ENCODE peak calls at places on chromosomes 2 and 18, in seven cellular contexts. D is CD8-positive, alpha-beta memory T cell; I is right atrium auricular region; W is SJSA1; C is A549; J is tibial nerve; N is GM23248. E is an unnamed sample. For H3K4me1, the result is how much of the 10 kb centered on the place peaks cover.

GRCh38 chr2:150232321-150232720 is 255.1 kb downstream of the RND3 start:
- DNase-seq in D (no peak), I (no peak), W (no peak), C (no peak), J (no peak), N (no peak), E (no peak)

GRCh38 chr2:149744845-149745244 is 157.3 kb upstream of the MMADHC start:
- DNase-seq in D (no peak), I (no peak), W (no peak), C (peak), J (no peak), N (peak), E (no peak)

GRCh38 chr2:26521054-26521912 is 43.4 kb upstream of the OTOF start:
- DNase-seq in D (no peak), I (no peak), W (no peak), C (peak), J (no peak), N (peak), E (no peak)

GRCh38 chr2:146244131-146244530 is 1600.7 kb upstream of the ACVR2A start:
- DNase-seq in D (no peak), I (no peak), W (no peak), C (no peak), J (no peak), N (no peak), E (no peak)

GRCh38 chr2:55498582-55498981 is 20.9 kb upstream of the CFAP36 start:
- DNase-seq in D (no peak), I (no peak), W (no peak), C (no peak), J (no peak), N (no peak), E (no peak)

GRCh38 chr2:27245620-27246019 is 17.2 kb downstream of the SLC30A3 start:
- DNase-seq in D (no peak), I (no peak), W (no peak), C (no peak), J (no peak), N (no peak), E (no peak)

GRCh38 chr18:62294073-62294472 is 31.0 kb upstream of the TNFRSF11A start:
- DNase-seq in D (no peak), I (no peak), W (no peak), C (no peak), J (no peak), N (no peak), E (no peak)

GRCh38 chr18:42274488-42275137 is 319.6 kb downstream of the PIK3C3 start:
- DNase-seq in D (no peak), I (no peak), W (peak), C (peak), J (no peak), N (peak), E (no peak)

GRCh38 chr2:197673606-197674005 is 1.8 kb downstream of the RFTN2 start:
- DNase-seq in D (no peak), I (no peak), W (no peak), C (no peak), J (no peak), N (peak), E (no peak)

GRCh38 chr2:3214065-3214464 is 163.6 kb downstream of the EIPR1 start:
- DNase-seq in D (no peak), I (no peak), W (no peak), C (no peak), J (no peak), N (no peak), E (no peak)

GRCh38 chr2:120429586-120430500 is 83.9 kb downstream of the INHBB start:
- DNase-seq in D (no peak), I (no peak), W (no peak), C (no peak), J (no peak), N (no peak), E (no peak)

GRCh38 chr2:27446057-27446456 is 3.9 kb downstream of the KRTCAP3 start:
- DNase-seq in D (no peak), I (no peak), W (no peak), C (no peak), J (no peak), N (no peak), E (no peak)

GRCh38 chr2:37350034-37350433 is 5.6 kb downstream of the QPCT start:
- DNase-seq in D (no peak), I (no peak), W (no peak), C (peak), J (no peak), N (no peak), E (no peak)

GRCh38 chr2:101430161-101430560 is 42.9 kb upstream of the CREG2 start:
- DNase-seq in D (no peak), I (no peak), W (no peak), C (no peak), J (no peak), N (peak), E (no peak)

GRCh38 chr2:149661844-149662243 is 74.3 kb upstream of the MMADHC start:
- DNase-seq in D (no peak), I (no peak), W (no peak), C (peak), J (no peak), N (peak), E (no peak)

GRCh38 chr18:74316257-74317180 is 880 bp downstream of the C18orf63 start:
- DNase-seq in D (no peak), I (no peak), W (peak), C (peak), J (no peak), N (peak), E (no peak)

GRCh38 chr2:1995086-1995485 is 250.8 kb upstream of the PXDN start:
- DNase-seq in D (no peak), I (no peak), W (no peak), C (no peak), J (no peak), N (no peak), E (no peak)

GRCh38 chr2:38213619-38214018 is 137.7 kb upstream of the CYP1B1 start:
- DNase-seq in D (no peak), I (no peak), W (no peak), C (peak), J (no peak), N (no peak), E (no peak)

GRCh38 chr2:74367789-74368188 is 12.3 kb downstream of the DCTN1 start:
- DNase-seq in D (no peak), I (no peak), W (no peak), C (no peak), J (no peak), N (no peak), E (no peak)

GRCh38 chr2:171185165-171185818 is 24.6 kb upstream of the TLK1 start:
- DNase-seq in D (no peak), I (no peak), W (no peak), C (no peak), J (no peak), N (no peak), E (no peak)

GRCh38 chr2:219198974-219199373 is 7.6 kb upstream of the ZFAND2B start:
- DNase-seq in D (no peak), I (no peak), W (no peak), C (no peak), J (no peak), N (no peak), E (no peak)

GRCh38 chr2:35428548-35428947 is 927.0 kb upstream of the CRIM1 start:
- DNase-seq in D (no peak), I (no peak), W (no peak), C (peak), J (no peak), N (peak), E (no peak)

GRCh38 chr2:29110916-29111315 is 4.3 kb upstream of the CLIP4 start:
- DNase-seq in D (no peak), I (no peak), W (no peak), C (no peak), J (no peak), N (peak), E (no peak)

GRCh38 chr2:96527990-96528679 is 8.4 kb upstream of the ARID5A start:
- DNase-seq in D (peak), I (peak), W (peak), C (no peak), J (no peak), N (peak), E (peak)
- H3K4me1 ChIP-seq in D (half or more), I (half or more), W (under half), C (under half), J (under half), N (under half), E (under half)

GRCh38 chr2:235670974-235671787 is 177.3 kb downstream of the AGAP1 start:
- DNase-seq in D (no peak), I (no peak), W (no peak), C (no peak), J (no peak), N (no peak), E (no peak)
- H3K4me3 ChIP-seq in D (no peak), I (peak), W (peak), C (peak), J (peak), N (peak), E (no peak)

DNA sequence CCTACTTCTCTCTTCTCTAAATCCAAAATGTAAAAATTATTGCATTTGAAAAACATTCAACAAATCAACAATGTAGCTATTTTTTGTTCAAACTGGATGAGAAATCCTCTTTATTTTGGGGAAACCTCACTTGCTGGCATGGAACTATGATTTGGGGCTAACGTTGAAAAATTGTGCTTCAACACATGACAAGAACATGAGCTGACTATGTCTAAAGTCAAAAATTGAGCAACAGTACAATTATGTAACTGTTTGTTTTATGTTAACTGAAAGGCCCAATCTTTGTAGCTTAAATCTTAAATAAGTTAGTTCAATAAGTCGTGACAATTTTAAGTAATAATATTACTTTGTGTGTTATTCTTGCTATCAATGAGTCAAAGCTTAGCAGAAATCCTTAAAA is 67.3 kb downstream of the TMEFF2 start:
- DNase-seq in D (no peak), I (no peak), W (no peak), C (no peak), J (no peak), N (no peak), E (no peak)
- H3K4me1 ChIP-seq in D (under half), I (under half), W (under half), C (under half), J (under half), N (under half), E (under half)

GRCh38 chr18:57649536-57650495 is 28.2 kb upstream of the NARS1 start:
- DNase-seq in D (no peak), I (no peak), W (no peak), C (peak), J (no peak), N (peak), E (no peak)

GRCh38 chr18:57640749-57641148 is 19.1 kb upstream of the NARS1 start:
- DNase-seq in D (no peak), I (no peak), W (no peak), C (no peak), J (no peak), N (peak), E (no peak)

GRCh38 chr18:57640236-57640635 is 18.6 kb upstream of the NARS1 start:
- DNase-seq in D (no peak), I (no peak), W (no peak), C (no peak), J (no peak), N (no peak), E (no peak)

GRCh38 chr18:57648414-57648813 is 26.8 kb upstream of the NARS1 start:
- DNase-seq in D (no peak), I (no peak), W (no peak), C (no peak), J (no peak), N (no peak), E (no peak)

DNA sequence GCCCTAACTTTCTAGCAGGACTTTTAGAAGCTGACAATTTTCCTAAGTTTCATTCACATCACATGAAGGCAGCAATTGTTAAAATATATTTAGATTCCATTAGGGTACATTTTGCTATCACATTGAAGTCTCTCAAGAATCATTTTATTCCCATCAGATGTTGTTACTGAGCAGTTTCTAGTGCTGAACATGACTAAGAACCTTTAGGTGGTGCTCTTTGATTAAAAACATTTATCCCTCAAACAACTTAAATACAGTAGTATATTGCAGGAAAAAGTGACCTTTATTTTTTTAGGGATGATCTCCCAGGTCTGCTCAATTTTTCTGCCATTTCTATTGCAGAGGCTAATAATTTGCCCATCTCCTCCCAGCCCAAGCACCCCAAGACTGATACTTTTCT is 22.9 kb upstream of the NARS1 start:
- DNase-seq in D (no peak), I (no peak), W (no peak), C (peak), J (no peak), N (peak), E (no peak)
- H3K4me3 ChIP-seq in D (no peak), I (no peak), W (no peak), C (no peak), J (no peak), N (no peak), E (no peak)

GRCh38 chr2:129817175-129817574 is 162.3 kb upstream of the RAB6C start:
- DNase-seq in D (no peak), I (no peak), W (no peak), C (no peak), J (no peak), N (no peak), E (no peak)
- H3K4me1 ChIP-seq in D (under half), I (under half), W (under half), C (under half), J (under half), N (under half), E (under half)

GRCh38 chr2:11243512-11243911 is 88.2 kb downstream of the SLC66A3 start:
- DNase-seq in D (no peak), I (no peak), W (no peak), C (no peak), J (no peak), N (no peak), E (no peak)
- H3K4me3 ChIP-seq in D (no peak), I (no peak), W (no peak), C (no peak), J (no peak), N (no peak), E (no peak)

GRCh38 chr2:217947341-217948316 is 55.2 kb downstream of the TNS1 start:
- DNase-seq in D (no peak), I (no peak), W (no peak), C (no peak), J (no peak), N (no peak), E (no peak)
- H3K4me1 ChIP-seq in D (under half), I (half or more), W (under half), C (under half), J (under half), N (under half), E (under half)

DNA sequence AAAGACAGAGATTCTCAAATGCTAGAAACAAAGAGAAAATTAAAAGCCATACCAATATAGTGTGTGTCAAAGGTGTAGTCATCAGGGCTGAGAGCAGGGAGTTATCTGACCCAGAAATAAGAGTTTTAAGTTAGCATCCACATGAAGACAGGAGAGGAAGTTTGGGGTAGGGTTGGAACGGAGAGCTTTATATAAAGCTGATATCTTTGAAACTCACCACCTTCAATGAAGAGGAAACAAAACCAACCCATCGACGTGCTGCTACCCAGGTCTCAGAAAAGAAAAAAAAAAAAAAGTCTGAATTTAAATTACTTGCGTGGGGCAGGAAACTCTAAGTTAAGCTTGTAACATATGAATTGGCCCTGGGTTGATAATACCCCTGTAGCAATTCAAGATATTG is 42.4 kb downstream of the ARL4C start:
- DNase-seq in D (peak), I (no peak), W (no peak), C (no peak), J (no peak), N (no peak), E (peak)
- H3K4me3 ChIP-seq in D (peak), I (no peak), W (no peak), C (no peak), J (no peak), N (no peak), E (peak)